ENCODE peak calls at places on chromosomes 6 and 20, in five cellular contexts. One of them, this sample, is unnamed.
A peak's percentile ranks its signal among the peaks of the same experiment; 100 is the strongest.

GRCh38 chr6:88383183-88383582 is 217.0 kb upstream of the CNR1 start:
- DNase-seq in RWPE1: no peak
- DNase-seq in left ventricle myocardium inferior: no peak
- DNase-seq in type B pancreatic cell: no peak
- DNase-seq in ascending aorta: no peak
- DNase-seq in this sample: no peak

GRCh38 chr20:11452326-11452725 is 465.4 kb upstream of the BTBD3 start:
- DNase-seq in ascending aorta: no peak
- DNase-seq in left ventricle myocardium inferior: no peak
- DNase-seq in type B pancreatic cell: no peak
- DNase-seq in RWPE1: no peak
- DNase-seq in this sample: no peak

GRCh38 chr20:19609642-19610223 is 148.3 kb upstream of the RIN2 start:
- DNase-seq in RWPE1: no peak
- DNase-seq in ascending aorta: no peak
- DNase-seq in left ventricle myocardium inferior: no peak
- DNase-seq in type B pancreatic cell: no peak
- DNase-seq in this sample: no peak

GRCh38 chr6:46882622-46883021 is 39.1 kb downstream of the ADGRF5 start:
- DNase-seq in ascending aorta: no peak
- DNase-seq in RWPE1: no peak
- DNase-seq in left ventricle myocardium inferior: no peak
- DNase-seq in type B pancreatic cell: no peak
- DNase-seq in this sample: no peak

GRCh38 chr6:127177030-127177928 is 58.8 kb downstream of the RSPO3 start:
- DNase-seq in left ventricle myocardium inferior: no peak
- DNase-seq in RWPE1: no peak
- DNase-seq in ascending aorta: no peak
- DNase-seq in type B pancreatic cell: no peak
- DNase-seq in this sample: no peak

GRCh38 chr20:44527716-44528199 is 5.9 kb upstream of the SERINC3 start:
- DNase-seq in left ventricle myocardium inferior: no peak
- DNase-seq in ascending aorta: no peak
- DNase-seq in type B pancreatic cell: no peak
- DNase-seq in RWPE1: no peak
- DNase-seq in this sample: no peak

GRCh38 chr6:129134535-129134934 is 251.6 kb downstream of the LAMA2 start:
- DNase-seq in ascending aorta: no peak
- DNase-seq in RWPE1: no peak
- DNase-seq in type B pancreatic cell: no peak
- DNase-seq in left ventricle myocardium inferior: no peak
- DNase-seq in this sample: no peak

GRCh38 chr6:63789699-63790098 is 154.1 kb downstream of the PHF3 start:
- DNase-seq in type B pancreatic cell: no peak
- DNase-seq in left ventricle myocardium inferior: no peak
- DNase-seq in ascending aorta: no peak
- DNase-seq in RWPE1: no peak
- DNase-seq in this sample: no peak

GRCh38 chr20:9287062-9287461 is 218.2 kb downstream of the PLCB4 start:
- DNase-seq in RWPE1: no peak
- DNase-seq in left ventricle myocardium inferior: no peak
- DNase-seq in type B pancreatic cell: no peak
- DNase-seq in ascending aorta: no peak
- DNase-seq in this sample: no peak

GRCh38 chr20:41510224-41510623 is 108.0 kb downstream of the CHD6 start:
- DNase-seq in type B pancreatic cell: no peak
- DNase-seq in RWPE1: no peak
- DNase-seq in left ventricle myocardium inferior: no peak
- DNase-seq in ascending aorta: no peak
- DNase-seq in this sample: no peak

GRCh38 chr20:32490942-32491763 is 94.0 kb downstream of the NOL4L start:
- DNase-seq in ascending aorta: no peak
- DNase-seq in RWPE1: no peak
- DNase-seq in type B pancreatic cell: no peak
- DNase-seq in left ventricle myocardium inferior: peak; percentile 8
- DNase-seq in this sample: no peak
- TF ChIP-seq CTCF in ascending aorta: no peak
- TF ChIP-seq CTCF in RWPE1: no peak
- TF ChIP-seq CTCF in type B pancreatic cell: no peak
- TF ChIP-seq CTCF in left ventricle myocardium inferior: no peak
- TF ChIP-seq CTCF in this sample: no peak

DNA sequence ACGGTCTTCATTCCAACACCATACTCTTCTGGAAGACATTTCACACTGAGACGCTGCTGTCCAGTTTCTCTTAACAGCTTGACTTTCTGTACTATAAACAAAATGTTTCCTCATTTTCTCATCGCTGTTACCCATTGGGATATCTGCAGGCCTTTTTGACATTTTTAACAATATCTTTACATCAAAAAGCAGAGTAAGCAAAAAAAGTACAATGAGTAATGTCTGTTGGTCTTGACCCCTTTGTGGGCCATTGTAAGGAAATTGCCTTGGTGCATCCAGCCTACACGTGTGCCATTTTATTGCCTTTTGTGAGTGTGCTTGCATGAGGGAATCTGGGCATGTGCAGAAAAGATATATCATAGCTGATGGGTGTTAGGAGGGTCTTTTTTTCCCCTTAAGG is 129.1 kb upstream of the MANEA start:
- DNase-seq in type B pancreatic cell: no peak
- DNase-seq in left ventricle myocardium inferior: no peak
- DNase-seq in RWPE1: no peak
- DNase-seq in ascending aorta: no peak
- DNase-seq in this sample: no peak
- TF ChIP-seq CTCF in type B pancreatic cell: no peak
- TF ChIP-seq CTCF in left ventricle myocardium inferior: no peak
- TF ChIP-seq CTCF in RWPE1: no peak
- TF ChIP-seq CTCF in ascending aorta: no peak
- TF ChIP-seq CTCF in this sample: no peak

GRCh38 chr20:53801609-53802370 is 208.2 kb upstream of the ZNF217 start:
- DNase-seq in type B pancreatic cell: no peak
- DNase-seq in left ventricle myocardium inferior: no peak
- DNase-seq in RWPE1: no peak
- DNase-seq in ascending aorta: no peak
- DNase-seq in this sample: no peak
- TF ChIP-seq CTCF in type B pancreatic cell: no peak
- TF ChIP-seq CTCF in left ventricle myocardium inferior: no peak
- TF ChIP-seq CTCF in RWPE1: no peak
- TF ChIP-seq CTCF in ascending aorta: no peak
- TF ChIP-seq CTCF in this sample: no peak

GRCh38 chr6:75215291-75215690 is 9.4 kb upstream of the COL12A1 start:
- DNase-seq in ascending aorta: no peak
- DNase-seq in type B pancreatic cell: no peak
- DNase-seq in left ventricle myocardium inferior: no peak
- DNase-seq in RWPE1: no peak
- DNase-seq in this sample: no peak

GRCh38 chr6:75210885-75211739 is 5.3 kb upstream of the COL12A1 start:
- DNase-seq in type B pancreatic cell: no peak
- DNase-seq in left ventricle myocardium inferior: no peak
- DNase-seq in ascending aorta: no peak
- DNase-seq in RWPE1: peak; percentile 50
- DNase-seq in this sample: no peak

GRCh38 chr6:75213112-75213511 is 7.3 kb upstream of the COL12A1 start:
- DNase-seq in left ventricle myocardium inferior: no peak
- DNase-seq in RWPE1: no peak
- DNase-seq in ascending aorta: no peak
- DNase-seq in type B pancreatic cell: no peak
- DNase-seq in this sample: no peak

GRCh38 chr6:75211920-75212590 is 6.2 kb upstream of the COL12A1 start:
- DNase-seq in ascending aorta: no peak
- DNase-seq in left ventricle myocardium inferior: no peak
- DNase-seq in RWPE1: no peak
- DNase-seq in type B pancreatic cell: no peak
- DNase-seq in this sample: no peak

GRCh38 chr6:75213732-75214131 is 7.9 kb upstream of the COL12A1 start:
- DNase-seq in left ventricle myocardium inferior: no peak
- DNase-seq in ascending aorta: no peak
- DNase-seq in type B pancreatic cell: no peak
- DNase-seq in RWPE1: no peak
- DNase-seq in this sample: no peak
- TF ChIP-seq CTCF in left ventricle myocardium inferior: no peak
- TF ChIP-seq CTCF in ascending aorta: no peak
- TF ChIP-seq CTCF in type B pancreatic cell: peak; percentile 28
- TF ChIP-seq CTCF in RWPE1: no peak
- TF ChIP-seq CTCF in this sample: no peak

GRCh38 chr20:63279931-63280330 is 7.3 kb downstream of the ARFGAP1 start:
- DNase-seq in left ventricle myocardium inferior: no peak
- DNase-seq in type B pancreatic cell: no peak
- DNase-seq in ascending aorta: no peak
- DNase-seq in RWPE1: no peak
- DNase-seq in this sample: no peak

GRCh38 chr20:63280371-63280770 is 7.8 kb downstream of the ARFGAP1 start:
- DNase-seq in ascending aorta: no peak
- DNase-seq in RWPE1: no peak
- DNase-seq in left ventricle myocardium inferior: no peak
- DNase-seq in type B pancreatic cell: no peak
- DNase-seq in this sample: no peak

GRCh38 chr20:63281741-63282665 is 9.4 kb downstream of the ARFGAP1 start:
- DNase-seq in ascending aorta: no peak
- DNase-seq in type B pancreatic cell: no peak
- DNase-seq in left ventricle myocardium inferior: no peak
- DNase-seq in RWPE1: no peak
- DNase-seq in this sample: no peak

GRCh38 chr20:63282946-63283345 is 10.0 kb upstream of the COL20A1 start:
- DNase-seq in RWPE1: no peak
- DNase-seq in ascending aorta: no peak
- DNase-seq in left ventricle myocardium inferior: no peak
- DNase-seq in type B pancreatic cell: no peak
- DNase-seq in this sample: no peak

DNA sequence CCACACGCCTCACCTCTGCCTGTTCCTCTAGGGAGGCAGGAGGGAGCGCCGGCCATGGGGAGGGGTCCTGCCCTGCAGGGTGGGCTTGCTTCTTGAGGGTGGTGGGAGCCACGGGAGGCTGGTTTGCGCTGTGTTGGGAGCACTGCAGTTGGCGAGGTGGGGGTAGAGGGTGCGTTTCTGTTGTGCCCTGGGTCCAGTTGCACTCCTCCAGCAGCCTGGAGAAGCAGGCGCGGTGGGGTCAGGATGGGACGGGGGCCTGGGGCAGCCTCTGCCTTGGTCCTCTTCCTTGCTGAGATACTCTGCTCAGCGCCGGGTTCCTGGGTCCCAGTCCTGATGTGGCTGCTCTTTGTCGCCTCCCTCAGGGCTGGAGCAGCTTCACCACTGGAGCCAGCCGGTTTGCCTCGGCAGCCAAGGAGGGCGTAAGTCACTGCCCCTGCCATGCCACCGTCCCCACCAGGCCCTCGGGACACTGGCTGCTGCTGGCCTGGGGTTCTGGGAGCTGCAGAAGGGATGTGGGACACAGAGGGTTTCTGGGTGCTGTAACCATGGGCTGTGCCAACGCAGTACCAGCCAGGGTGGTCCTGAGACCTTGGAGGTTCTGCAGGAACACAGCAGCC is 8.4 kb downstream of the ARFGAP1 start:
- DNase-seq in RWPE1: no peak
- DNase-seq in left ventricle myocardium inferior: no peak
- DNase-seq in ascending aorta: no peak
- DNase-seq in type B pancreatic cell: no peak
- DNase-seq in this sample: no peak
- TF ChIP-seq CTCF in RWPE1: peak; percentile 46
- TF ChIP-seq CTCF in left ventricle myocardium inferior: no peak
- TF ChIP-seq CTCF in ascending aorta: no peak
- TF ChIP-seq CTCF in type B pancreatic cell: peak; percentile 60
- TF ChIP-seq CTCF in this sample: no peak